ENCODE peak calls at places on chromosomes 11 and 22, in ten cellular contexts. One of them, this sample, is unnamed.

GRCh38 chr11:369336-370018 is at the start of gene B4GALNT4:
- DNase-seq in mammary epithelial cell: no peak
- DNase-seq in HFFc6: no peak
- DNase-seq in cardiac muscle cell: peak
- DNase-seq in nephron progenitor cell: peak
- DNase-seq in CD8-positive, alpha-beta T cell: peak
- DNase-seq in activated CD8-positive, alpha-beta T cell treated with anti-CD3 and anti-CD28 coated beads for 36 hours: no peak
- DNase-seq in lower leg skin: no peak
- DNase-seq in tibial nerve: no peak
- DNase-seq in fibroblast of mammary gland: no peak
- DNase-seq in this sample: peak

GRCh38 chr11:132977241-132977640 is 555.1 kb downstream of the OPCML start:
- DNase-seq in mammary epithelial cell: no peak
- DNase-seq in HFFc6: no peak
- DNase-seq in tibial nerve: no peak
- DNase-seq in lower leg skin: no peak
- DNase-seq in activated CD8-positive, alpha-beta T cell treated with anti-CD3 and anti-CD28 coated beads for 36 hours: no peak
- DNase-seq in cardiac muscle cell: no peak
- DNase-seq in CD8-positive, alpha-beta T cell: no peak
- DNase-seq in fibroblast of mammary gland: no peak
- DNase-seq in nephron progenitor cell: no peak
- DNase-seq in this sample: no peak

GRCh38 chr11:122137081-122137793 is 21.2 kb upstream of the BLID start:
- DNase-seq in CD8-positive, alpha-beta T cell: no peak
- DNase-seq in lower leg skin: no peak
- DNase-seq in mammary epithelial cell: peak
- DNase-seq in cardiac muscle cell: no peak
- DNase-seq in fibroblast of mammary gland: peak
- DNase-seq in tibial nerve: no peak
- DNase-seq in activated CD8-positive, alpha-beta T cell treated with anti-CD3 and anti-CD28 coated beads for 36 hours: no peak
- DNase-seq in HFFc6: peak
- DNase-seq in nephron progenitor cell: no peak
- DNase-seq in this sample: peak

GRCh38 chr11:117669062-117669461 is 128.0 kb downstream of the DSCAML1 start:
- DNase-seq in HFFc6: no peak
- DNase-seq in nephron progenitor cell: no peak
- DNase-seq in lower leg skin: no peak
- DNase-seq in activated CD8-positive, alpha-beta T cell treated with anti-CD3 and anti-CD28 coated beads for 36 hours: no peak
- DNase-seq in mammary epithelial cell: no peak
- DNase-seq in cardiac muscle cell: no peak
- DNase-seq in CD8-positive, alpha-beta T cell: no peak
- DNase-seq in tibial nerve: no peak
- DNase-seq in fibroblast of mammary gland: no peak
- DNase-seq in this sample: no peak

GRCh38 chr11:61949169-61950034 is 749 bp upstream of the BEST1 start:
- DNase-seq in CD8-positive, alpha-beta T cell: peak
- DNase-seq in cardiac muscle cell: peak
- DNase-seq in activated CD8-positive, alpha-beta T cell treated with anti-CD3 and anti-CD28 coated beads for 36 hours: peak
- DNase-seq in tibial nerve: peak
- DNase-seq in mammary epithelial cell: no peak
- DNase-seq in HFFc6: peak
- DNase-seq in nephron progenitor cell: peak
- DNase-seq in lower leg skin: peak
- DNase-seq in fibroblast of mammary gland: peak
- DNase-seq in this sample: peak

GRCh38 chr11:15910761-15911160 is 445.6 kb downstream of the SOX6 start:
- DNase-seq in lower leg skin: no peak
- DNase-seq in mammary epithelial cell: no peak
- DNase-seq in fibroblast of mammary gland: no peak
- DNase-seq in tibial nerve: no peak
- DNase-seq in nephron progenitor cell: no peak
- DNase-seq in HFFc6: no peak
- DNase-seq in CD8-positive, alpha-beta T cell: no peak
- DNase-seq in activated CD8-positive, alpha-beta T cell treated with anti-CD3 and anti-CD28 coated beads for 36 hours: no peak
- DNase-seq in cardiac muscle cell: no peak
- DNase-seq in this sample: no peak

GRCh38 chr22:46473896-46474557 is 63.4 kb downstream of the CELSR1 start:
- DNase-seq in activated CD8-positive, alpha-beta T cell treated with anti-CD3 and anti-CD28 coated beads for 36 hours: no peak
- DNase-seq in HFFc6: no peak
- DNase-seq in mammary epithelial cell: no peak
- DNase-seq in cardiac muscle cell: no peak
- DNase-seq in lower leg skin: no peak
- DNase-seq in tibial nerve: no peak
- DNase-seq in CD8-positive, alpha-beta T cell: no peak
- DNase-seq in fibroblast of mammary gland: no peak
- DNase-seq in nephron progenitor cell: no peak
- DNase-seq in this sample: no peak

GRCh38 chr11:46618789-46619188 is 1.4 kb downstream of the ATG13 start:
- DNase-seq in mammary epithelial cell: no peak
- DNase-seq in HFFc6: no peak
- DNase-seq in CD8-positive, alpha-beta T cell: no peak
- DNase-seq in activated CD8-positive, alpha-beta T cell treated with anti-CD3 and anti-CD28 coated beads for 36 hours: no peak
- DNase-seq in lower leg skin: no peak
- DNase-seq in cardiac muscle cell: no peak
- DNase-seq in tibial nerve: no peak
- DNase-seq in nephron progenitor cell: no peak
- DNase-seq in fibroblast of mammary gland: no peak
- DNase-seq in this sample: no peak

GRCh38 chr11:71484248-71485062 is 31.5 kb downstream of the NADSYN1 start:
- DNase-seq in fibroblast of mammary gland: no peak
- DNase-seq in lower leg skin: no peak
- DNase-seq in mammary epithelial cell: no peak
- DNase-seq in HFFc6: no peak
- DNase-seq in nephron progenitor cell: no peak
- DNase-seq in CD8-positive, alpha-beta T cell: no peak
- DNase-seq in tibial nerve: no peak
- DNase-seq in cardiac muscle cell: no peak
- DNase-seq in activated CD8-positive, alpha-beta T cell treated with anti-CD3 and anti-CD28 coated beads for 36 hours: no peak
- DNase-seq in this sample: no peak

GRCh38 chr11:748007-748359 is 719 bp downstream of the TALDO1 start:
- DNase-seq in cardiac muscle cell: no peak
- DNase-seq in mammary epithelial cell: no peak
- DNase-seq in nephron progenitor cell: no peak
- DNase-seq in lower leg skin: no peak
- DNase-seq in HFFc6: no peak
- DNase-seq in fibroblast of mammary gland: no peak
- DNase-seq in CD8-positive, alpha-beta T cell: no peak
- DNase-seq in activated CD8-positive, alpha-beta T cell treated with anti-CD3 and anti-CD28 coated beads for 36 hours: no peak
- DNase-seq in tibial nerve: no peak
- DNase-seq in this sample: no peak

GRCh38 chr11:87926250-87926970 is 248.8 kb downstream of the RAB38 start:
- DNase-seq in fibroblast of mammary gland: peak
- DNase-seq in lower leg skin: no peak
- DNase-seq in HFFc6: peak
- DNase-seq in CD8-positive, alpha-beta T cell: no peak
- DNase-seq in nephron progenitor cell: no peak
- DNase-seq in tibial nerve: no peak
- DNase-seq in mammary epithelial cell: peak
- DNase-seq in cardiac muscle cell: no peak
- DNase-seq in activated CD8-positive, alpha-beta T cell treated with anti-CD3 and anti-CD28 coated beads for 36 hours: no peak
- DNase-seq in this sample: peak

GRCh38 chr11:10350341-10350740 is 45.5 kb downstream of the ADM start:
- DNase-seq in mammary epithelial cell: peak
- DNase-seq in CD8-positive, alpha-beta T cell: no peak
- DNase-seq in cardiac muscle cell: no peak
- DNase-seq in fibroblast of mammary gland: peak
- DNase-seq in nephron progenitor cell: no peak
- DNase-seq in HFFc6: peak
- DNase-seq in lower leg skin: no peak
- DNase-seq in activated CD8-positive, alpha-beta T cell treated with anti-CD3 and anti-CD28 coated beads for 36 hours: no peak
- DNase-seq in tibial nerve: no peak
- DNase-seq in this sample: peak

GRCh38 chr11:46239801-46240061 is 37.7 kb upstream of the CREB3L1 start:
- DNase-seq in CD8-positive, alpha-beta T cell: no peak
- DNase-seq in HFFc6: no peak
- DNase-seq in activated CD8-positive, alpha-beta T cell treated with anti-CD3 and anti-CD28 coated beads for 36 hours: no peak
- DNase-seq in lower leg skin: no peak
- DNase-seq in fibroblast of mammary gland: peak
- DNase-seq in nephron progenitor cell: no peak
- DNase-seq in tibial nerve: no peak
- DNase-seq in mammary epithelial cell: no peak
- DNase-seq in cardiac muscle cell: no peak
- DNase-seq in this sample: no peak

GRCh38 chr22:48343461-48343860 is 1484.2 kb downstream of the BRD1 start:
- DNase-seq in fibroblast of mammary gland: no peak
- DNase-seq in mammary epithelial cell: no peak
- DNase-seq in tibial nerve: no peak
- DNase-seq in cardiac muscle cell: no peak
- DNase-seq in CD8-positive, alpha-beta T cell: no peak
- DNase-seq in lower leg skin: no peak
- DNase-seq in activated CD8-positive, alpha-beta T cell treated with anti-CD3 and anti-CD28 coated beads for 36 hours: no peak
- DNase-seq in HFFc6: no peak
- DNase-seq in nephron progenitor cell: no peak
- DNase-seq in this sample: no peak

GRCh38 chr11:10044618-10045017 is 249.4 kb downstream of the SBF2 start:
- DNase-seq in nephron progenitor cell: no peak
- DNase-seq in CD8-positive, alpha-beta T cell: no peak
- DNase-seq in HFFc6: no peak
- DNase-seq in fibroblast of mammary gland: peak
- DNase-seq in tibial nerve: no peak
- DNase-seq in activated CD8-positive, alpha-beta T cell treated with anti-CD3 and anti-CD28 coated beads for 36 hours: peak
- DNase-seq in cardiac muscle cell: no peak
- DNase-seq in mammary epithelial cell: peak
- DNase-seq in lower leg skin: no peak
- DNase-seq in this sample: no peak

GRCh38 chr22:29167032-29167911 is 38.4 kb upstream of the EMID1 start:
- DNase-seq in tibial nerve: no peak
- DNase-seq in HFFc6: no peak
- DNase-seq in fibroblast of mammary gland: no peak
- DNase-seq in mammary epithelial cell: no peak
- DNase-seq in cardiac muscle cell: no peak
- DNase-seq in activated CD8-positive, alpha-beta T cell treated with anti-CD3 and anti-CD28 coated beads for 36 hours: peak
- DNase-seq in CD8-positive, alpha-beta T cell: peak
- DNase-seq in lower leg skin: no peak
- DNase-seq in nephron progenitor cell: no peak
- DNase-seq in this sample: no peak

GRCh38 chr11:107598225-107599139 is 7.5 kb downstream of the ELMOD1 start:
- DNase-seq in fibroblast of mammary gland: no peak
- DNase-seq in mammary epithelial cell: no peak
- DNase-seq in lower leg skin: no peak
- DNase-seq in HFFc6: peak
- DNase-seq in tibial nerve: no peak
- DNase-seq in nephron progenitor cell: peak
- DNase-seq in activated CD8-positive, alpha-beta T cell treated with anti-CD3 and anti-CD28 coated beads for 36 hours: peak
- DNase-seq in CD8-positive, alpha-beta T cell: no peak
- DNase-seq in cardiac muscle cell: peak
- DNase-seq in this sample: no peak

GRCh38 chr22:19772673-19773469 is 12.3 kb downstream of the TBX1 start:
- DNase-seq in mammary epithelial cell: no peak
- DNase-seq in fibroblast of mammary gland: no peak
- DNase-seq in activated CD8-positive, alpha-beta T cell treated with anti-CD3 and anti-CD28 coated beads for 36 hours: no peak
- DNase-seq in HFFc6: no peak
- DNase-seq in nephron progenitor cell: no peak
- DNase-seq in CD8-positive, alpha-beta T cell: no peak
- DNase-seq in cardiac muscle cell: no peak
- DNase-seq in lower leg skin: no peak
- DNase-seq in tibial nerve: no peak
- DNase-seq in this sample: no peak
- TF ChIP-seq CTCF in mammary epithelial cell: no peak
- TF ChIP-seq CTCF in fibroblast of mammary gland: no peak
- TF ChIP-seq CTCF in activated CD8-positive, alpha-beta T cell treated with anti-CD3 and anti-CD28 coated beads for 36 hours: no peak
- TF ChIP-seq CTCF in HFFc6: no peak
- TF ChIP-seq CTCF in nephron progenitor cell: no peak
- TF ChIP-seq CTCF in CD8-positive, alpha-beta T cell: no peak
- TF ChIP-seq CTCF in cardiac muscle cell: no peak
- TF ChIP-seq CTCF in lower leg skin: no peak
- TF ChIP-seq CTCF in tibial nerve: no peak
- TF ChIP-seq CTCF in this sample: no peak

GRCh38 chr11:36264601-36265344 is 24.5 kb downstream of the COMMD9 start:
- DNase-seq in tibial nerve: no peak
- DNase-seq in CD8-positive, alpha-beta T cell: no peak
- DNase-seq in nephron progenitor cell: no peak
- DNase-seq in mammary epithelial cell: no peak
- DNase-seq in cardiac muscle cell: no peak
- DNase-seq in activated CD8-positive, alpha-beta T cell treated with anti-CD3 and anti-CD28 coated beads for 36 hours: no peak
- DNase-seq in HFFc6: no peak
- DNase-seq in fibroblast of mammary gland: no peak
- DNase-seq in lower leg skin: no peak
- DNase-seq in this sample: no peak
- TF ChIP-seq CTCF in tibial nerve: no peak
- TF ChIP-seq CTCF in CD8-positive, alpha-beta T cell: no peak
- TF ChIP-seq CTCF in nephron progenitor cell: no peak
- TF ChIP-seq CTCF in mammary epithelial cell: no peak
- TF ChIP-seq CTCF in cardiac muscle cell: no peak
- TF ChIP-seq CTCF in activated CD8-positive, alpha-beta T cell treated with anti-CD3 and anti-CD28 coated beads for 36 hours: no peak
- TF ChIP-seq CTCF in HFFc6: no peak
- TF ChIP-seq CTCF in fibroblast of mammary gland: no peak
- TF ChIP-seq CTCF in lower leg skin: no peak
- TF ChIP-seq CTCF in this sample: no peak

DNA sequence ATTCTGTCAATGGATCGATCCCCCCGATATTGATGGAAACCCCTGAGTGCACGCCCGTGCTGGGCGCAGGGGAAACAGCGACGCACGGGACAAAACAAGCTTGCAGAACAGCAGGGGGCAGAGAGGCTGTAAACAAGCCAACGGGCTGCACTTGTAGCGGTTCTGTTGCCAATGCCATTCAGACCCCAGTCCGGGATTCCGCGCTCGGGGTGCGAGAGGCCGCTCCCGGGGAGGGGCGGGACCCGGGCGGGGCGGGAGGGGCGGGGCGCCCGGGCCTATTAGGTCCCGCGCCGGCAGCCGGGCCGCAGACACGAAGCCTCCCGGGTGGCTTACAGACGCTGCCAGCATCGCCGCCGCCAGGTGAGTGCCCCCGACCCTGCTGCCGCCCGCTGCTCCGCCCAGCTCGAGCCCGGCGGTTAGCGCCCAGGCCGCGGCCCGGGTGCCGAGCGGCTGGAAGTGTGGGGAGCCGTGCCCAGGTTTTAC is at the start of gene BIK:
- DNase-seq in HFFc6: no peak
- DNase-seq in mammary epithelial cell: peak
- DNase-seq in cardiac muscle cell: peak
- DNase-seq in tibial nerve: peak
- DNase-seq in CD8-positive, alpha-beta T cell: peak
- DNase-seq in lower leg skin: no peak
- DNase-seq in fibroblast of mammary gland: peak
- DNase-seq in nephron progenitor cell: peak
- DNase-seq in activated CD8-positive, alpha-beta T cell treated with anti-CD3 and anti-CD28 coated beads for 36 hours: peak
- DNase-seq in this sample: peak
- TF ChIP-seq CTCF in HFFc6: peak
- TF ChIP-seq CTCF in mammary epithelial cell: peak
- TF ChIP-seq CTCF in cardiac muscle cell: peak
- TF ChIP-seq CTCF in tibial nerve: peak
- TF ChIP-seq CTCF in CD8-positive, alpha-beta T cell: peak
- TF ChIP-seq CTCF in lower leg skin: no peak
- TF ChIP-seq CTCF in fibroblast of mammary gland: peak
- TF ChIP-seq CTCF in nephron progenitor cell: no peak
- TF ChIP-seq CTCF in activated CD8-positive, alpha-beta T cell treated with anti-CD3 and anti-CD28 coated beads for 36 hours: no peak
- TF ChIP-seq CTCF in this sample: no peak

DNA sequence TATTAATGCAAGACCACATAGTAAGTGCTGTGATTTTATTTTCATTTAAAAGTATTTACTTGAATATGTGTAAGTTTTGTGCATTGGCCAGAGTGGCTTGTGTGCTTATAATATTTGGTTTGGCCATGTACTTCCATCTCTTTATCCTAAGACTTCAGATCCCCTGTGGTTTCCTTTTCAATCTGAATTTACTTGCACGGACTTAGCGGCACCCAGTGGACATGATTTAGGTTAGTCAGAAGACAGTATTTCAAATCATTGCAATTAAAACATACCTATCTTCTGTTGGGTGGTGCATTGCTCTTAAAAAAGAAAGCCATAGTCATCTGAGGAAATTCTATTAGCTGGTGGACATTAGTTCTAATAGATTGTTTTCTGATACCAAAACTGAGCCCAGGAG is 30.7 kb downstream of the PIWIL4 start:
- DNase-seq in HFFc6: no peak
- DNase-seq in lower leg skin: no peak
- DNase-seq in fibroblast of mammary gland: no peak
- DNase-seq in nephron progenitor cell: no peak
- DNase-seq in mammary epithelial cell: no peak
- DNase-seq in activated CD8-positive, alpha-beta T cell treated with anti-CD3 and anti-CD28 coated beads for 36 hours: peak
- DNase-seq in CD8-positive, alpha-beta T cell: no peak
- DNase-seq in cardiac muscle cell: no peak
- DNase-seq in tibial nerve: peak
- DNase-seq in this sample: no peak
- TF ChIP-seq CTCF in HFFc6: no peak
- TF ChIP-seq CTCF in lower leg skin: no peak
- TF ChIP-seq CTCF in fibroblast of mammary gland: no peak
- TF ChIP-seq CTCF in nephron progenitor cell: no peak
- TF ChIP-seq CTCF in mammary epithelial cell: no peak
- TF ChIP-seq CTCF in activated CD8-positive, alpha-beta T cell treated with anti-CD3 and anti-CD28 coated beads for 36 hours: no peak
- TF ChIP-seq CTCF in CD8-positive, alpha-beta T cell: no peak
- TF ChIP-seq CTCF in cardiac muscle cell: peak
- TF ChIP-seq CTCF in tibial nerve: no peak
- TF ChIP-seq CTCF in this sample: no peak

This sample was measured in RWPE1.